ENCODE peak calls at places on chromosomes 3 and 15, in nine cellular contexts. One of them, this sample, is unnamed. For H3K9me3, the result is how much of the 10 kb centered on the place peaks cover.

GRCh38 chr15:100211855-100212850 is 129.6 kb downstream of the ADAMTS17 start:
- DNase-seq in spleen: peak
- DNase-seq in ovary: no peak
- DNase-seq in CD8-positive, alpha-beta T cell: no peak
- DNase-seq in tibial artery: no peak
- DNase-seq in heart left ventricle: no peak
- DNase-seq in suprapubic skin: peak
- DNase-seq in heart right ventricle: no peak
- DNase-seq in endothelial cell of umbilical vein: no peak
- DNase-seq in this sample: no peak

GRCh38 chr3:79012530-79012913 is 755.3 kb downstream of the ROBO1 start:
- DNase-seq in spleen: no peak
- DNase-seq in tibial artery: no peak
- DNase-seq in heart left ventricle: no peak
- DNase-seq in ovary: no peak
- DNase-seq in suprapubic skin: no peak
- DNase-seq in CD8-positive, alpha-beta T cell: no peak
- DNase-seq in heart right ventricle: no peak
- DNase-seq in endothelial cell of umbilical vein: no peak
- DNase-seq in this sample: no peak

GRCh38 chr15:25501828-25502446 is 63.1 kb upstream of the UBE3A start:
- DNase-seq in ovary: no peak
- DNase-seq in suprapubic skin: no peak
- DNase-seq in heart left ventricle: no peak
- DNase-seq in heart right ventricle: no peak
- DNase-seq in spleen: no peak
- DNase-seq in tibial artery: no peak
- DNase-seq in CD8-positive, alpha-beta T cell: no peak
- DNase-seq in endothelial cell of umbilical vein: peak
- DNase-seq in this sample: peak

GRCh38 chr3:136249593-136250225 is 431 bp upstream of the PCCB start:
- DNase-seq in heart left ventricle: no peak
- DNase-seq in heart right ventricle: no peak
- DNase-seq in CD8-positive, alpha-beta T cell: no peak
- DNase-seq in endothelial cell of umbilical vein: no peak
- DNase-seq in tibial artery: no peak
- DNase-seq in ovary: no peak
- DNase-seq in suprapubic skin: no peak
- DNase-seq in spleen: no peak
- DNase-seq in this sample: no peak

GRCh38 chr15:42289166-42289565 is 15.9 kb upstream of the TMEM87A start:
- DNase-seq in suprapubic skin: no peak
- DNase-seq in ovary: no peak
- DNase-seq in CD8-positive, alpha-beta T cell: no peak
- DNase-seq in tibial artery: no peak
- DNase-seq in heart right ventricle: no peak
- DNase-seq in spleen: no peak
- DNase-seq in endothelial cell of umbilical vein: no peak
- DNase-seq in heart left ventricle: no peak
- DNase-seq in this sample: no peak

GRCh38 chr15:75822685-75823278 is 20.5 kb upstream of the UBE2Q2 start:
- DNase-seq in endothelial cell of umbilical vein: no peak
- DNase-seq in spleen: no peak
- DNase-seq in heart left ventricle: no peak
- DNase-seq in ovary: no peak
- DNase-seq in suprapubic skin: no peak
- DNase-seq in CD8-positive, alpha-beta T cell: no peak
- DNase-seq in heart right ventricle: no peak
- DNase-seq in tibial artery: no peak
- DNase-seq in this sample: no peak

GRCh38 chr3:153961498-153961897 is 159.7 kb upstream of the ARHGEF26 start:
- DNase-seq in spleen: no peak
- DNase-seq in suprapubic skin: no peak
- DNase-seq in ovary: no peak
- DNase-seq in tibial artery: no peak
- DNase-seq in endothelial cell of umbilical vein: no peak
- DNase-seq in heart right ventricle: no peak
- DNase-seq in CD8-positive, alpha-beta T cell: no peak
- DNase-seq in heart left ventricle: no peak
- DNase-seq in this sample: no peak

GRCh38 chr3:183180765-183181295 is 18.3 kb upstream of the LAMP3 start:
- DNase-seq in suprapubic skin: no peak
- DNase-seq in ovary: no peak
- DNase-seq in heart left ventricle: no peak
- DNase-seq in heart right ventricle: no peak
- DNase-seq in tibial artery: no peak
- DNase-seq in CD8-positive, alpha-beta T cell: no peak
- DNase-seq in endothelial cell of umbilical vein: no peak
- DNase-seq in spleen: no peak
- DNase-seq in this sample: no peak

GRCh38 chr3:4862973-4863372 is 116.3 kb upstream of the BHLHE40 start:
- DNase-seq in ovary: no peak
- DNase-seq in heart right ventricle: no peak
- DNase-seq in spleen: no peak
- DNase-seq in endothelial cell of umbilical vein: no peak
- DNase-seq in heart left ventricle: no peak
- DNase-seq in CD8-positive, alpha-beta T cell: no peak
- DNase-seq in tibial artery: no peak
- DNase-seq in suprapubic skin: no peak
- DNase-seq in this sample: no peak

GRCh38 chr3:196559826-196560225 is 8.5 kb downstream of the WDR53 start:
- DNase-seq in heart left ventricle: no peak
- DNase-seq in CD8-positive, alpha-beta T cell: no peak
- DNase-seq in heart right ventricle: no peak
- DNase-seq in tibial artery: no peak
- DNase-seq in ovary: no peak
- DNase-seq in endothelial cell of umbilical vein: no peak
- DNase-seq in suprapubic skin: no peak
- DNase-seq in spleen: no peak
- DNase-seq in this sample: no peak

GRCh38 chr3:73391984-73392383 is 232.8 kb downstream of the PDZRN3 start:
- DNase-seq in heart left ventricle: no peak
- DNase-seq in endothelial cell of umbilical vein: no peak
- DNase-seq in spleen: no peak
- DNase-seq in suprapubic skin: no peak
- DNase-seq in ovary: no peak
- DNase-seq in CD8-positive, alpha-beta T cell: no peak
- DNase-seq in heart right ventricle: no peak
- DNase-seq in tibial artery: no peak
- DNase-seq in this sample: no peak

GRCh38 chr3:1616715-1617114 is 482.0 kb upstream of the CNTN4 start:
- DNase-seq in ovary: no peak
- DNase-seq in tibial artery: no peak
- DNase-seq in CD8-positive, alpha-beta T cell: no peak
- DNase-seq in endothelial cell of umbilical vein: no peak
- DNase-seq in heart right ventricle: no peak
- DNase-seq in suprapubic skin: no peak
- DNase-seq in spleen: no peak
- DNase-seq in heart left ventricle: no peak
- DNase-seq in this sample: no peak

GRCh38 chr15:72070817-72071447 is 47.0 kb downstream of the MYO9A start:
- DNase-seq in tibial artery: no peak
- DNase-seq in CD8-positive, alpha-beta T cell: no peak
- DNase-seq in heart right ventricle: no peak
- DNase-seq in endothelial cell of umbilical vein: no peak
- DNase-seq in heart left ventricle: no peak
- DNase-seq in suprapubic skin: no peak
- DNase-seq in spleen: no peak
- DNase-seq in ovary: no peak
- DNase-seq in this sample: no peak

GRCh38 chr15:87597346-87598052 is 659.0 kb downstream of the NTRK3 start:
- DNase-seq in CD8-positive, alpha-beta T cell: no peak
- DNase-seq in suprapubic skin: no peak
- DNase-seq in heart left ventricle: no peak
- DNase-seq in tibial artery: no peak
- DNase-seq in endothelial cell of umbilical vein: no peak
- DNase-seq in ovary: no peak
- DNase-seq in spleen: no peak
- DNase-seq in heart right ventricle: no peak
- DNase-seq in this sample: peak

GRCh38 chr3:187741403-187742350 is 3.6 kb downstream of the BCL6 start:
- DNase-seq in tibial artery: peak
- DNase-seq in endothelial cell of umbilical vein: peak
- DNase-seq in heart right ventricle: peak
- DNase-seq in CD8-positive, alpha-beta T cell: peak
- DNase-seq in ovary: peak
- DNase-seq in heart left ventricle: peak
- DNase-seq in spleen: peak
- DNase-seq in suprapubic skin: peak
- DNase-seq in this sample: peak

GRCh38 chr3:195128255-195129071 is 142.5 kb downstream of the XXYLT1 start:
- DNase-seq in heart left ventricle: no peak
- DNase-seq in spleen: no peak
- DNase-seq in tibial artery: no peak
- DNase-seq in CD8-positive, alpha-beta T cell: no peak
- DNase-seq in endothelial cell of umbilical vein: peak
- DNase-seq in suprapubic skin: no peak
- DNase-seq in heart right ventricle: no peak
- DNase-seq in ovary: no peak
- DNase-seq in this sample: no peak

GRCh38 chr3:136728918-136729317 is 23.3 kb downstream of the STAG1 start:
- DNase-seq in CD8-positive, alpha-beta T cell: no peak
- DNase-seq in heart right ventricle: no peak
- DNase-seq in ovary: no peak
- DNase-seq in suprapubic skin: no peak
- DNase-seq in spleen: no peak
- DNase-seq in heart left ventricle: no peak
- DNase-seq in endothelial cell of umbilical vein: no peak
- DNase-seq in tibial artery: no peak
- DNase-seq in this sample: no peak

GRCh38 chr15:72487070-72487797 is 13.1 kb downstream of the ARIH1 start:
- DNase-seq in ovary: no peak
- DNase-seq in heart right ventricle: no peak
- DNase-seq in spleen: no peak
- DNase-seq in endothelial cell of umbilical vein: no peak
- DNase-seq in CD8-positive, alpha-beta T cell: no peak
- DNase-seq in tibial artery: no peak
- DNase-seq in heart left ventricle: no peak
- DNase-seq in suprapubic skin: no peak
- DNase-seq in this sample: no peak

GRCh38 chr3:185874119-185874518 is 49.3 kb upstream of the IGF2BP2 start:
- DNase-seq in tibial artery: no peak
- DNase-seq in heart right ventricle: no peak
- DNase-seq in heart left ventricle: no peak
- DNase-seq in endothelial cell of umbilical vein: no peak
- DNase-seq in CD8-positive, alpha-beta T cell: no peak
- DNase-seq in suprapubic skin: no peak
- DNase-seq in ovary: no peak
- DNase-seq in spleen: no peak
- DNase-seq in this sample: no peak
- TF ChIP-seq CTCF in tibial artery: no peak
- TF ChIP-seq CTCF in heart right ventricle: no peak
- TF ChIP-seq CTCF in heart left ventricle: no peak
- TF ChIP-seq CTCF in endothelial cell of umbilical vein: no peak
- TF ChIP-seq CTCF in CD8-positive, alpha-beta T cell: no peak
- TF ChIP-seq CTCF in suprapubic skin: no peak
- TF ChIP-seq CTCF in ovary: no peak
- TF ChIP-seq CTCF in spleen: no peak
- TF ChIP-seq CTCF in this sample: no peak

DNA sequence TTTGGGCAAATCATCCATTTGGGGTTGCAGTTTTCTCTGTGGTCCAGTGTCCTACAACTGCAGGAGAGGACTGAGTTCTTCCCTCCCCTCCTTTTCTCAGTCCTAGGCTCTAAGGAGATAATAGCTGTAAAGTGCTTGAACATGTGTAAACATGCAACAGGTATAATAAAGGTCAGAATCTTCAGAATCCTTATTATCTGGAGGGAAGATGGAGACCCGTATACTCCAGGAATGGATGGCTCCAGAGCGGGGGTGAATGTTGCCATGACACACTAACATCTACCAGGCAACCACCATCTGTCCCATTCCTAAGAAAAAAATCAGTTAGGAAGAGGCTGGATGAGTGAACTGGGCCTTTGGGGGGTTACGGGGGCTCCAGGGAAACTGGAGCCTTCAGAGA is 39.7 kb upstream of the GLCE start:
- DNase-seq in tibial artery: no peak
- DNase-seq in CD8-positive, alpha-beta T cell: no peak
- DNase-seq in ovary: no peak
- DNase-seq in suprapubic skin: no peak
- DNase-seq in heart left ventricle: no peak
- DNase-seq in spleen: no peak
- DNase-seq in heart right ventricle: no peak
- DNase-seq in endothelial cell of umbilical vein: no peak
- DNase-seq in this sample: no peak
- H3K9me3 ChIP-seq in tibial artery: under half
- H3K9me3 ChIP-seq in CD8-positive, alpha-beta T cell: under half
- H3K9me3 ChIP-seq in ovary: under half
- H3K9me3 ChIP-seq in suprapubic skin: under half
- H3K9me3 ChIP-seq in heart left ventricle: under half
- H3K9me3 ChIP-seq in spleen: under half
- H3K9me3 ChIP-seq in heart right ventricle: under half
- H3K9me3 ChIP-seq in endothelial cell of umbilical vein: under half
- H3K9me3 ChIP-seq in this sample: under half

GRCh38 chr15:90201944-90202375 is 830 bp downstream of the SEMA4B start:
- DNase-seq in heart left ventricle: no peak
- DNase-seq in CD8-positive, alpha-beta T cell: no peak
- DNase-seq in suprapubic skin: no peak
- DNase-seq in endothelial cell of umbilical vein: no peak
- DNase-seq in heart right ventricle: no peak
- DNase-seq in spleen: peak
- DNase-seq in tibial artery: no peak
- DNase-seq in ovary: no peak
- DNase-seq in this sample: no peak
- H3K4me3 ChIP-seq in heart left ventricle: peak
- H3K4me3 ChIP-seq in CD8-positive, alpha-beta T cell: peak
- H3K4me3 ChIP-seq in suprapubic skin: peak
- H3K4me3 ChIP-seq in endothelial cell of umbilical vein: peak
- H3K4me3 ChIP-seq in heart right ventricle: peak
- H3K4me3 ChIP-seq in spleen: peak
- H3K4me3 ChIP-seq in tibial artery: peak
- H3K4me3 ChIP-seq in ovary: peak
- H3K4me3 ChIP-seq in this sample: peak

DNA sequence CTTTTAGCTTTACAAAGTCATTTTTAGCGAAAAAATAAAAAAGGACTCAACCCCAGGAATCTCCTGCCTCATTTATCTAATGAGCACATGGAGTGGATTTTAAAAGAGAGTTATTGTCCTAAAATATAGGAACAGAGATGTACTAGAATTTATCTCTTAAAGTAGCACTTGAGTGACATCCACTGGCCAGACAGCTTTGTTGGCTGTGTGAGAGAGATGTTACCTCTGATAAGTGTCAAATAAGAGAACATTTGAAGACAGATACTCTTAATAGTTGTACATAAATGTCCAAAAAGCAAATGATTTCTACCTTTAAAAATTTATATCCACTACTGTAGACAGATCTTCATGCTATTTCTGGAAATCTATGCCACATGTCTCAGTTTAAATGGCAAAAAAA is 12.3 kb upstream of the MFSD1 start:
- DNase-seq in CD8-positive, alpha-beta T cell: no peak
- DNase-seq in heart right ventricle: no peak
- DNase-seq in ovary: no peak
- DNase-seq in tibial artery: no peak
- DNase-seq in heart left ventricle: no peak
- DNase-seq in spleen: no peak
- DNase-seq in endothelial cell of umbilical vein: peak
- DNase-seq in suprapubic skin: no peak
- DNase-seq in this sample: peak
- TF ChIP-seq CTCF in CD8-positive, alpha-beta T cell: no peak
- TF ChIP-seq CTCF in heart right ventricle: peak
- TF ChIP-seq CTCF in ovary: no peak
- TF ChIP-seq CTCF in tibial artery: no peak
- TF ChIP-seq CTCF in heart left ventricle: no peak
- TF ChIP-seq CTCF in spleen: no peak
- TF ChIP-seq CTCF in endothelial cell of umbilical vein: peak
- TF ChIP-seq CTCF in suprapubic skin: no peak
- TF ChIP-seq CTCF in this sample: no peak